ENCODE peak calls at places on chromosome 20, in four cellular contexts. J is stimulated activated CD4-positive, alpha-beta T cell treated with anti-CD3 and anti-CD28 coated beads, Interleukin-2, amount 100 ng/mL, for 48 hours; O is WTC11; K is heart right ventricle. R is an unnamed sample.

GRCh38 chr20:63119451-63120285 is 96.3 kb downstream of the YTHDF1 start:
- DNase-seq in O (no peak), K (peak; percentile 5), J (no peak), R (no peak)

GRCh38 chr20:33909331-33909921 is 84.3 kb upstream of the RALY start:
- DNase-seq in K (no peak), J (no peak), O (no peak), R (no peak)

GRCh38 chr20:38181971-38182370 is 16.9 kb upstream of the TGM2 start:
- DNase-seq in K (no peak), J (no peak), O (no peak), R (no peak)

GRCh38 chr20:3382836-3383235 is 24.6 kb downstream of the DNAAF9 start:
- DNase-seq in K (no peak), O (no peak), J (no peak), R (no peak)

GRCh38 chr20:433300-433975 is 25.3 kb downstream of the RBCK1 start:
- DNase-seq in J (peak; percentile 53), K (no peak), O (no peak), R (no peak)

GRCh38 chr20:17595846-17596245 is 26.0 kb downstream of the DSTN start:
- DNase-seq in O (no peak), K (no peak), J (no peak), R (no peak)

GRCh38 chr20:13034936-13035335 is 26.2 kb downstream of the SPTLC3 start:
- DNase-seq in O (no peak), J (no peak), K (no peak), R (no peak)

GRCh38 chr20:3470208-3470626 is 601 bp upstream of the ATRN start:
- DNase-seq in J (no peak), K (no peak), O (no peak), R (no peak)

GRCh38 chr20:42484335-42484734 is 705.4 kb downstream of the PTPRT start:
- DNase-seq in O (no peak), K (no peak), J (no peak), R (no peak)

GRCh38 chr20:15930324-15931305 is 642.6 kb downstream of the KIF16B start:
- DNase-seq in O (no peak), J (no peak), K (no peak), R (peak; percentile 47)

R was measured in neural progenitor cell.